ENCODE peak calls at places on chromosomes 3 and 15, in seven cellular contexts. Q is PC-3, C is tibial nerve, F is AG09319, Z is D721Med, G is GM20000, E is A673. Y is an unnamed sample.

GRCh38 chr3:126351771-126352475 is 5.3 kb downstream of the KLF15 start:
- DNase-seq in F (no peak), G (no peak), Q (no peak), C (no peak), E (no peak), Z (no peak), Y (no peak)

GRCh38 chr3:37862219-37862711 is 585 bp downstream of the CTDSPL start:
- DNase-seq in G (peak), F (no peak), Z (no peak), Q (no peak), E (peak), C (no peak), Y (no peak)

GRCh38 chr3:61009025-61009424 is 242.2 kb downstream of the FHIT start:
- DNase-seq in Q (no peak), G (no peak), C (peak), F (no peak), Z (no peak), E (peak), Y (no peak)

GRCh38 chr3:183342824-183343223 is 85.6 kb downstream of the MCF2L2 start:
- DNase-seq in E (no peak), C (no peak), Z (no peak), Q (no peak), F (no peak), G (no peak), Y (no peak)

GRCh38 chr3:110767838-110768237 is 303.8 kb upstream of the NECTIN3 start:
- DNase-seq in G (peak), F (no peak), C (no peak), E (no peak), Z (no peak), Q (no peak), Y (no peak)

GRCh38 chr3:197478746-197479668 is 76.8 kb downstream of the BDH1 start:
- DNase-seq in C (no peak), G (no peak), Z (no peak), Q (peak), E (peak), F (no peak), Y (peak)

GRCh38 chr3:168876346-168877035 is 780.8 kb upstream of the GOLIM4 start:
- DNase-seq in C (no peak), F (no peak), Q (peak), E (no peak), Z (no peak), G (no peak), Y (no peak)

GRCh38 chr3:193554790-193555189 is at the start of gene ATP13A4:
- DNase-seq in Q (no peak), G (no peak), Z (no peak), E (no peak), C (no peak), F (no peak), Y (no peak)

GRCh38 chr15:63353887-63354286 is 27.8 kb downstream of the CA12 start:
- DNase-seq in E (no peak), Q (no peak), Z (no peak), F (no peak), G (no peak), C (no peak), Y (no peak)

GRCh38 chr15:80264031-80264430 is 12.0 kb upstream of the CTXND1 start:
- DNase-seq in F (no peak), Z (no peak), G (no peak), E (no peak), C (no peak), Q (peak), Y (peak)

GRCh38 chr15:66252411-66253295 is 897 bp downstream of the MEGF11 start:
- DNase-seq in G (peak), C (peak), Q (peak), Z (peak), E (peak), F (no peak), Y (peak)

GRCh38 chr3:112136046-112136445 is 3.0 kb upstream of the GCSAM start:
- DNase-seq in Z (no peak), F (no peak), G (no peak), Q (no peak), E (no peak), C (no peak), Y (no peak)

GRCh38 chr15:59998256-59999063 is 5.7 kb upstream of the FOXB1 start:
- DNase-seq in Z (no peak), E (no peak), C (no peak), Q (no peak), F (no peak), G (no peak), Y (no peak)

GRCh38 chr15:57251308-57251707 is 125.0 kb upstream of the CGNL1 start:
- DNase-seq in G (no peak), C (no peak), E (no peak), Q (peak), F (no peak), Z (no peak), Y (peak)

GRCh38 chr3:49803464-49804140 is 541 bp downstream of the INKA1 start:
- DNase-seq in E (peak), C (no peak), Z (no peak), Q (no peak), F (peak), G (peak), Y (peak)

GRCh38 chr3:55555866-55556621 is 68.9 kb upstream of the WNT5A start:
- DNase-seq in E (no peak), F (no peak), G (no peak), Z (no peak), Q (no peak), C (no peak), Y (no peak)

GRCh38 chr3:30667250-30667585 is 60.8 kb downstream of the TGFBR2 start:
- DNase-seq in Z (no peak), C (no peak), E (peak), F (no peak), Q (no peak), G (no peak), Y (no peak)

GRCh38 chr3:29775352-29775751 is 494.5 kb downstream of the RBMS3 start:
- DNase-seq in Z (no peak), Q (no peak), G (no peak), F (no peak), C (no peak), E (no peak), Y (no peak)

GRCh38 chr3:71423151-71423906 is 160.2 kb downstream of the FOXP1 start:
- DNase-seq in Q (peak), G (no peak), Z (no peak), C (no peak), F (no peak), E (peak), Y (no peak)

GRCh38 chr15:56716334-56716733 is 17.0 kb downstream of the ZNF280D start:
- DNase-seq in G (no peak), C (no peak), Q (no peak), F (no peak), Z (no peak), E (no peak), Y (no peak)

GRCh38 chr3:71129611-71130515 is 453.7 kb downstream of the FOXP1 start:
- DNase-seq in E (peak), Q (peak), F (no peak), C (no peak), G (no peak), Z (no peak), Y (peak)

GRCh38 chr15:80871801-80872327 is 92.7 kb downstream of the CEMIP start:
- DNase-seq in Z (no peak), C (no peak), G (no peak), F (no peak), E (no peak), Q (no peak), Y (no peak)

GRCh38 chr3:38479431-38480092 is 16.6 kb upstream of the EXOG start:
- DNase-seq in F (peak), Q (peak), Z (peak), E (peak), G (peak), C (peak), Y (peak)

GRCh38 chr15:60370105-60370803 is 27.5 kb downstream of the ANXA2 start:
- DNase-seq in Z (no peak), G (no peak), F (no peak), C (no peak), Q (peak), E (no peak), Y (peak)

GRCh38 chr15:96626936-96627577 is 296.6 kb downstream of the NR2F2 start:
- DNase-seq in Q (no peak), C (peak), E (peak), Z (no peak), G (no peak), F (no peak), Y (no peak)

GRCh38 chr15:37098468-37099320 is 1.7 kb downstream of the MEIS2 start:
- DNase-seq in E (peak), F (no peak), Q (peak), Z (no peak), C (peak), G (peak), Y (no peak)

GRCh38 chr15:68775671-68776476 is 44.8 kb downstream of the ANP32A start:
- DNase-seq in Z (no peak), F (no peak), C (peak), G (no peak), E (no peak), Q (no peak), Y (no peak)

GRCh38 chr3:19455546-19455945 is 307.2 kb downstream of the KCNH8 start:
- DNase-seq in F (no peak), Q (no peak), C (no peak), E (no peak), G (no peak), Z (no peak), Y (no peak)

GRCh38 chr3:14082108-14082657 is 42.5 kb downstream of the CHCHD4 start:
- DNase-seq in G (no peak), E (no peak), F (no peak), Q (no peak), C (no peak), Z (no peak), Y (no peak)

GRCh38 chr3:46681387-46681786 is 12.1 kb downstream of the ALS2CL start:
- DNase-seq in E (no peak), Q (no peak), Z (no peak), F (no peak), C (no peak), G (no peak), Y (no peak)

GRCh38 chr3:128217702-128218475 is 64.6 kb downstream of the EEFSEC start:
- DNase-seq in Z (no peak), C (no peak), E (peak), Q (no peak), F (peak), G (peak), Y (no peak)

GRCh38 chr3:165393458-165393857 is 197.3 kb upstream of the SLITRK3 start:
- DNase-seq in Q (no peak), C (no peak), E (no peak), F (no peak), G (no peak), Z (no peak), Y (no peak)
- TF ChIP-seq CTCF in Q (no peak), C (no peak), E (no peak), F (no peak), G (no peak), Z (no peak), Y (no peak)

GRCh38 chr15:65085990-65086679 is 9.6 kb downstream of the KBTBD13 start:
- DNase-seq in C (no peak), E (no peak), Z (no peak), F (no peak), G (no peak), Q (peak), Y (peak)
- TF ChIP-seq CTCF in C (peak), E (peak), Z (no peak), F (peak), G (peak), Q (peak), Y (peak)

GRCh38 chr3:178455966-178456365 is 80.3 kb upstream of the KCNMB2 start:
- DNase-seq in F (no peak), G (no peak), Z (no peak), E (peak), C (no peak), Q (no peak), Y (no peak)

GRCh38 chr3:178456942-178457341 is 79.3 kb upstream of the KCNMB2 start:
- DNase-seq in G (no peak), Z (no peak), E (no peak), C (no peak), F (no peak), Q (no peak), Y (no peak)

GRCh38 chr3:178454714-178455113 is 81.5 kb upstream of the KCNMB2 start:
- DNase-seq in F (no peak), G (no peak), Q (no peak), E (no peak), Z (no peak), C (peak), Y (peak)

GRCh38 chr3:178455264-178455663 is 81.0 kb upstream of the KCNMB2 start:
- DNase-seq in F (no peak), Z (no peak), E (peak), Q (no peak), G (no peak), C (no peak), Y (no peak)

DNA sequence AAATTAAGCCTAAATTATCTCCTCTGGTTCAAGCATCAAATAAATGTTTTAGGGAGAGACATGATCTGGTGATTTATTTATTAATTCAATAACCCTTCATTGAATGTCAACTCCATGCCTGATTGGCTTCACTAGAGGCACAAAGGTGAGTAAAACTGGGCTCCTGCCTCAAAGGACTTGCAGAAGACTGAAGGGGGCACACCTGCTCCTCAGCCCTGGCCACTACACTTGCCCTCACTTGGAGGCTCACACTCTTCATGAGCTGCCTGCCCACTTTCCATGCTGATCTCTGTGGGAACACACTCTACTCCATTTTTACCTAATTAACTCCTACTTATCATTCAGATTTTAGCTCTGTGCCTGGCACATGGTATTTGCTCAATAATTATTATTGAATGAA is 84.4 kb upstream of the KCNMB2 start:
- DNase-seq in G (no peak), Z (no peak), C (no peak), F (no peak), Q (no peak), E (no peak), Y (no peak)
- TF ChIP-seq CTCF in G (no peak), Z (no peak), C (no peak), F (no peak), Q (no peak), E (no peak), Y (no peak)

GRCh38 chr15:101775136-101775535 is 28.2 kb upstream of the OR4F6 start:
- DNase-seq in Z (no peak), G (no peak), E (no peak), C (no peak), Q (no peak), F (no peak), Y (no peak)

GRCh38 chr15:101772921-101773320 is 30.4 kb upstream of the OR4F6 start:
- DNase-seq in C (no peak), Z (no peak), Q (no peak), F (no peak), E (no peak), G (no peak), Y (no peak)

DNA sequence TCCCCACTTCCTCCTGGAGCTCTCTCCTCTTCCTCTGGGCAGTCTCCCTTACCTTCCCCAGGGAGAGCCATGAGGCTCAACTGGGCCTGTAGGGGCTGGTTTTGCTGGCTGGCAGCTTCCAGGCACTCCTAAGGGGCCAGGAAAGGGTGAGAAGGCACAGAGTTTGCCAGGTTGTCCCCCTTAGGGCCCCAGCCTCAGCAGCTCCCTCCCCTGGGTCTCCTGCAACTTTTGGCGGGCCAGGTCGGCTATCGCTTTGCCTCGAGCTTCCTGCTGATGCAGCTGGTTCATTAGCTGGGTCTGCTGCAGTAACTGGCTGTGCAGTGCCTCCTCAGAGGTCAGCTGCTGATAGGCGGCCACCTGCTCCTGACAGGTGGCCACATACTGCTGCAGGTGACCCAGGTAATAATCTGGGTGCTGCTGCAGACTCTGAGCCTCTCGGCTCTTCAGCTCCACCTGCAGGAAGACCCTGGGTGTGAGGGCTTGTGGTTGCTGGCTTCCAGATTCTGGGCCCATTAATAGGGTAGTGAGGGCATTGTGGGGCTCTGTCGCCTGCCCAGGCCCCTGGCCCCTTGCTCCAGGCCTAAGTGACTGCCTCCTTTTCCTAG is 29.7 kb upstream of the OR4F6 start:
- DNase-seq in Q (peak), F (no peak), G (no peak), Z (no peak), E (no peak), C (no peak), Y (no peak)
- TF ChIP-seq CTCF in Q (peak), F (no peak), G (no peak), Z (peak), E (peak), C (no peak), Y (peak)

GRCh38 chr3:103440539-103441113 is 1005.8 kb downstream of the ZPLD1 start:
- DNase-seq in Z (no peak), C (no peak), E (peak), G (no peak), F (no peak), Q (peak), Y (no peak)
- TF ChIP-seq CTCF in Z (peak), C (no peak), E (peak), G (no peak), F (no peak), Q (peak), Y (peak)

Y was measured in HFFc6.